ENCODE peak calls at places on chromosomes 6 and 20, in eight cellular contexts. N is GM12878, M is NB4, T is mesendoderm, U is OCI-LY7, Z is cardiac muscle cell, L is NT2/D1, B is LNCaP clone FGC. E is an unnamed sample.
A peak's percentile ranks its signal among the peaks of the same experiment; 100 is the strongest.

GRCh38 chr20:24479595-24479994 is 10.2 kb downstream of the SYNDIG1 start:
- DNase-seq in N (no peak), M (no peak), T (no peak), U (no peak), Z (no peak), L (no peak), B (no peak), E (no peak)

GRCh38 chr20:4713401-4713800 is 8.3 kb upstream of the PRND start:
- DNase-seq in N (no peak), M (no peak), T (no peak), U (no peak), Z (no peak), L (no peak), B (no peak), E (no peak)

GRCh38 chr6:39330476-39330875 is 8.0 kb upstream of the KCNK16 start:
- DNase-seq in N (no peak), M (no peak), T (no peak), U (no peak), Z (no peak), L (no peak), B (peak; percentile 14), E (no peak)

GRCh38 chr20:35820715-35821114 is 48.9 kb downstream of the PHF20 start:
- DNase-seq in N (no peak), M (no peak), T (no peak), U (no peak), Z (peak; percentile 34), L (no peak), B (no peak), E (no peak)

GRCh38 chr6:16276991-16277981 is 38.9 kb downstream of the GMPR start:
- DNase-seq in N (no peak), M (peak; percentile 93), T (peak; percentile 97), U (peak; percentile 7), Z (peak; percentile 89), L (peak; percentile 47), B (no peak), E (no peak)

GRCh38 chr6:146543940-146544661 is 468 bp downstream of the RAB32 start:
- DNase-seq in N (no peak), M (peak; percentile 67), T (peak; percentile 81), U (no peak), Z (peak; percentile 60), L (no peak), B (no peak), E (no peak)

GRCh38 chr6:14281831-14282230 is 164.3 kb downstream of the CD83 start:
- DNase-seq in N (no peak), M (no peak), T (no peak), U (no peak), Z (no peak), L (no peak), B (no peak), E (no peak)

GRCh38 chr6:117919775-117920492 is 12.9 kb downstream of the SLC35F1 start:
- DNase-seq in N (no peak), M (peak; percentile 22), T (peak; percentile 69), U (no peak), Z (no peak), L (peak; percentile 47), B (no peak), E (no peak)

GRCh38 chr6:114339706-114340105 is 3.1 kb downstream of the HS3ST5 start:
- DNase-seq in N (no peak), M (no peak), T (no peak), U (no peak), Z (no peak), L (no peak), B (no peak), E (no peak)

GRCh38 chr20:47152078-47152477 is 204.4 kb downstream of the ZMYND8 start:
- DNase-seq in N (no peak), M (no peak), T (no peak), U (no peak), Z (no peak), L (no peak), B (no peak), E (no peak)

GRCh38 chr6:87139236-87139635 is 16.1 kb upstream of the ZNF292 start:
- DNase-seq in N (no peak), M (peak; percentile 72), T (peak; percentile 54), U (peak; percentile 67), Z (peak; percentile 61), L (no peak), B (peak; percentile 10), E (peak; percentile 60)

GRCh38 chr6:130943738-130944137 is 116.5 kb downstream of the SMLR1 start:
- DNase-seq in N (no peak), M (no peak), T (no peak), U (no peak), Z (no peak), L (no peak), B (no peak), E (no peak)

GRCh38 chr6:56555438-56555872 is 87.2 kb downstream of the DST start:
- DNase-seq in N (no peak), M (no peak), T (peak; percentile 41), U (no peak), Z (peak; percentile 79), L (no peak), B (peak; percentile 27), E (no peak)

GRCh38 chr6:85483041-85483700 is 33.3 kb downstream of the NT5E start:
- DNase-seq in N (no peak), M (peak; percentile 69), T (peak; percentile 70), U (peak; percentile 71), Z (peak; percentile 89), L (peak; percentile 8), B (no peak), E (peak; percentile 67)

GRCh38 chr6:44441091-44441855 is 53.8 kb downstream of the CDC5L start:
- DNase-seq in N (no peak), M (no peak), T (no peak), U (no peak), Z (no peak), L (no peak), B (no peak), E (no peak)

GRCh38 chr20:63626424-63627128 is at the start of gene GMEB2:
- DNase-seq in N (no peak), M (peak; percentile 84), T (no peak), U (peak; percentile 87), Z (no peak), L (no peak), B (no peak), E (peak; percentile 48)

GRCh38 chr20:9200620-9201019 is 131.7 kb downstream of the PLCB4 start:
- DNase-seq in N (no peak), M (no peak), T (peak; percentile 52), U (no peak), Z (peak; percentile 72), L (no peak), B (no peak), E (no peak)

GRCh38 chr6:137678451-137678850 is 184.3 kb upstream of the OLIG3 start:
- DNase-seq in N (no peak), M (no peak), T (no peak), U (no peak), Z (no peak), L (no peak), B (no peak), E (no peak)

GRCh38 chr6:13407709-13408695 is 79.4 kb downstream of the GFOD1 start:
- DNase-seq in N (no peak), M (peak; percentile 98), T (no peak), U (no peak), Z (peak; percentile 99), L (no peak), B (no peak), E (no peak)

GRCh38 chr6:1763411-1763810 is 153.7 kb downstream of the FOXC1 start:
- DNase-seq in N (no peak), M (peak; percentile 66), T (no peak), U (no peak), Z (no peak), L (no peak), B (no peak), E (no peak)

GRCh38 chr6:150652848-150653613 is 53.3 kb downstream of the PLEKHG1 start:
- DNase-seq in N (no peak), M (no peak), T (no peak), U (no peak), Z (no peak), L (no peak), B (no peak), E (no peak)

GRCh38 chr6:30075094-30075986 is at the start of gene RNF39:
- DNase-seq in N (no peak), M (no peak), T (no peak), U (no peak), Z (peak; percentile 16), L (no peak), B (no peak), E (no peak)

GRCh38 chr6:30075987-30076311 is 380 bp upstream of the RNF39 start:
- DNase-seq in N (no peak), M (no peak), T (no peak), U (no peak), Z (no peak), L (no peak), B (no peak), E (no peak)

GRCh38 chr6:30073489-30074240 is 1.9 kb downstream of the RNF39 start:
- DNase-seq in N (no peak), M (no peak), T (no peak), U (no peak), Z (no peak), L (no peak), B (no peak), E (no peak)

GRCh38 chr6:30076333-30076732 is 764 bp upstream of the RNF39 start:
- DNase-seq in N (no peak), M (no peak), T (no peak), U (no peak), Z (no peak), L (no peak), B (no peak), E (no peak)

GRCh38 chr6:30074331-30075093 is 1.1 kb downstream of the RNF39 start:
- DNase-seq in N (no peak), M (no peak), T (peak; percentile 50), U (no peak), Z (no peak), L (no peak), B (no peak), E (no peak)
- H3K4me3 ChIP-seq in N (no peak overlapping the region), M (no peak overlapping the region), T (peak overlapping the region; percentile 29), U (no peak overlapping the region), Z (peak overlapping the region; percentile 4), L (peak overlapping the region; percentile 59), B (no peak overlapping the region), E (no peak overlapping the region)

GRCh38 chr6:25137497-25137896 is 141.7 kb upstream of the CARMIL1 start:
- DNase-seq in N (no peak), M (peak; percentile 19), T (no peak), U (peak; percentile 11), Z (peak; percentile 35), L (no peak), B (no peak), E (no peak)
- H3K4me3 ChIP-seq in N (peak overlapping the region; percentile 74), M (peak overlapping the region; percentile 60), T (no peak overlapping the region), U (peak overlapping the region; percentile 51), Z (no peak overlapping the region), L (no peak overlapping the region), B (no peak overlapping the region), E (peak overlapping the region; percentile 42)

GRCh38 chr6:4732691-4733315 is 43.4 kb upstream of the CDYL start:
- DNase-seq in N (no peak), M (no peak), T (peak; percentile 96), U (no peak), Z (peak; percentile 87), L (peak; percentile 35), B (no peak), E (no peak)
- H3K4me3 ChIP-seq in N (no peak overlapping the region), M (no peak overlapping the region), T (no peak overlapping the region), U (no peak overlapping the region), Z (no peak overlapping the region), L (no peak overlapping the region), B (no peak overlapping the region), E (no peak overlapping the region)

DNA sequence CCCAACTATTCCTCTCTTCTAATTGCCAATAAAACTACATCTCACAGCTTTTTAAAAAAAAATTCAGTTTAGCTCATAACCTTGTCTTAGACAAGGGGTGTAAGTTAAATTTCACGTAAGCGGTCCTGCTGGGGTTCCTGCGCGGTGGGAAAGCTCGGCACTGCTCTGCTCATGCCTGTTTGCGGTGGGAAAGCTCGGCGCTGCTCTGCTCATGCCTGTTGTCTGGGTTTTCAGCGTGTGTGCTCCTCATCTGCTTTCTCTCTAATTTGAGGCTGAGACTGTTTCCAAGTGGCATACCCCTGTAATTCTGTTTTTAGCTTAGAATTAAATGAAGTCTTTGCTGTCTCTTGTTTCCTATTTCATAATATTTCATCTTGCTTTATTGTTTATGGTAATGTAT is 18.6 kb downstream of the ARID1B start:
- DNase-seq in N (no peak), M (no peak), T (no peak), U (no peak), Z (no peak), L (no peak), B (no peak), E (no peak)
- H3K4me3 ChIP-seq in N (peak overlapping the region; percentile 62), M (no peak overlapping the region), T (no peak overlapping the region), U (no peak overlapping the region), Z (no peak overlapping the region), L (no peak overlapping the region), B (no peak overlapping the region), E (no peak overlapping the region)

E was measured in Jurkat, Clone E6-1.